ENCODE peak calls at places on chromosomes 12 and 14, in nine cellular contexts. One of them, this sample, is unnamed.

GRCh38 chr14:100878271-100879146 is 25.0 kb downstream of the RTL1 start:
- DNase-seq in AG09309: no peak
- DNase-seq in neural crest cell: no peak
- DNase-seq in left ventricle myocardium inferior: peak
- DNase-seq in tibial artery: no peak
- DNase-seq in AG09319: no peak
- DNase-seq in colonic mucosa: no peak
- DNase-seq in cardiac muscle cell: no peak
- DNase-seq in Peyer's patch: no peak
- DNase-seq in this sample: no peak

GRCh38 chr14:28770061-28770460 is 3.5 kb downstream of the FOXG1 start:
- DNase-seq in AG09309: no peak
- DNase-seq in neural crest cell: no peak
- DNase-seq in left ventricle myocardium inferior: no peak
- DNase-seq in tibial artery: no peak
- DNase-seq in AG09319: no peak
- DNase-seq in colonic mucosa: no peak
- DNase-seq in cardiac muscle cell: no peak
- DNase-seq in Peyer's patch: no peak
- DNase-seq in this sample: no peak

GRCh38 chr14:26765768-26766550 is 168.1 kb upstream of the NOVA1 start:
- DNase-seq in AG09309: no peak
- DNase-seq in neural crest cell: no peak
- DNase-seq in left ventricle myocardium inferior: peak
- DNase-seq in tibial artery: peak
- DNase-seq in AG09319: peak
- DNase-seq in colonic mucosa: peak
- DNase-seq in cardiac muscle cell: peak
- DNase-seq in Peyer's patch: peak
- DNase-seq in this sample: no peak

GRCh38 chr14:90508536-90509254 is 111.9 kb downstream of the CALM1 start:
- DNase-seq in AG09309: no peak
- DNase-seq in neural crest cell: no peak
- DNase-seq in left ventricle myocardium inferior: no peak
- DNase-seq in tibial artery: no peak
- DNase-seq in AG09319: no peak
- DNase-seq in colonic mucosa: peak
- DNase-seq in cardiac muscle cell: no peak
- DNase-seq in Peyer's patch: peak
- DNase-seq in this sample: no peak

GRCh38 chr12:389138-390096 is at the start of gene KDM5A:
- DNase-seq in AG09309: peak
- DNase-seq in neural crest cell: peak
- DNase-seq in left ventricle myocardium inferior: peak
- DNase-seq in tibial artery: peak
- DNase-seq in AG09319: peak
- DNase-seq in colonic mucosa: peak
- DNase-seq in cardiac muscle cell: peak
- DNase-seq in Peyer's patch: peak
- DNase-seq in this sample: peak

GRCh38 chr14:66857867-66858266 is 331.4 kb upstream of the GARIN2 start:
- DNase-seq in AG09309: no peak
- DNase-seq in neural crest cell: no peak
- DNase-seq in left ventricle myocardium inferior: no peak
- DNase-seq in tibial artery: no peak
- DNase-seq in AG09319: no peak
- DNase-seq in colonic mucosa: no peak
- DNase-seq in cardiac muscle cell: no peak
- DNase-seq in Peyer's patch: no peak
- DNase-seq in this sample: no peak

GRCh38 chr12:111056618-111057521 is 136.5 kb upstream of the MYL2 start:
- DNase-seq in AG09309: no peak
- DNase-seq in neural crest cell: no peak
- DNase-seq in left ventricle myocardium inferior: no peak
- DNase-seq in tibial artery: no peak
- DNase-seq in AG09319: no peak
- DNase-seq in colonic mucosa: no peak
- DNase-seq in cardiac muscle cell: no peak
- DNase-seq in Peyer's patch: peak
- DNase-seq in this sample: no peak

GRCh38 chr12:124551268-124552144 is 15.9 kb downstream of the NCOR2 start:
- DNase-seq in AG09309: no peak
- DNase-seq in neural crest cell: no peak
- DNase-seq in left ventricle myocardium inferior: peak
- DNase-seq in tibial artery: peak
- DNase-seq in AG09319: no peak
- DNase-seq in colonic mucosa: peak
- DNase-seq in cardiac muscle cell: no peak
- DNase-seq in Peyer's patch: peak
- DNase-seq in this sample: peak

GRCh38 chr12:49703647-49704137 is 3.5 kb downstream of the FMNL3 start:
- DNase-seq in AG09309: no peak
- DNase-seq in neural crest cell: no peak
- DNase-seq in left ventricle myocardium inferior: no peak
- DNase-seq in tibial artery: no peak
- DNase-seq in AG09319: no peak
- DNase-seq in colonic mucosa: no peak
- DNase-seq in cardiac muscle cell: peak
- DNase-seq in Peyer's patch: peak
- DNase-seq in this sample: no peak

GRCh38 chr12:68392376-68392775 is 60.2 kb upstream of the MDM1 start:
- DNase-seq in AG09309: no peak
- DNase-seq in neural crest cell: no peak
- DNase-seq in left ventricle myocardium inferior: no peak
- DNase-seq in tibial artery: no peak
- DNase-seq in AG09319: no peak
- DNase-seq in colonic mucosa: no peak
- DNase-seq in cardiac muscle cell: no peak
- DNase-seq in Peyer's patch: no peak
- DNase-seq in this sample: no peak

GRCh38 chr12:128815779-128816642 is 7.7 kb downstream of the SLC15A4 start:
- DNase-seq in AG09309: no peak
- DNase-seq in neural crest cell: no peak
- DNase-seq in left ventricle myocardium inferior: no peak
- DNase-seq in tibial artery: no peak
- DNase-seq in AG09319: no peak
- DNase-seq in colonic mucosa: no peak
- DNase-seq in cardiac muscle cell: no peak
- DNase-seq in Peyer's patch: no peak
- DNase-seq in this sample: no peak

GRCh38 chr12:82896286-82896685 is 209.6 kb downstream of the TMTC2 start:
- DNase-seq in AG09309: no peak
- DNase-seq in neural crest cell: no peak
- DNase-seq in left ventricle myocardium inferior: no peak
- DNase-seq in tibial artery: no peak
- DNase-seq in AG09319: no peak
- DNase-seq in colonic mucosa: no peak
- DNase-seq in cardiac muscle cell: no peak
- DNase-seq in Peyer's patch: no peak
- DNase-seq in this sample: no peak

GRCh38 chr12:84638811-84639368 is 273.7 kb downstream of the SLC6A15 start:
- DNase-seq in AG09309: no peak
- DNase-seq in neural crest cell: no peak
- DNase-seq in left ventricle myocardium inferior: no peak
- DNase-seq in tibial artery: no peak
- DNase-seq in AG09319: no peak
- DNase-seq in colonic mucosa: no peak
- DNase-seq in cardiac muscle cell: no peak
- DNase-seq in Peyer's patch: no peak
- DNase-seq in this sample: no peak

GRCh38 chr14:22556021-22556989 is 32.7 kb downstream of the DAD1 start:
- DNase-seq in AG09309: no peak
- DNase-seq in neural crest cell: no peak
- DNase-seq in left ventricle myocardium inferior: no peak
- DNase-seq in tibial artery: no peak
- DNase-seq in AG09319: no peak
- DNase-seq in colonic mucosa: peak
- DNase-seq in cardiac muscle cell: peak
- DNase-seq in Peyer's patch: peak
- DNase-seq in this sample: no peak

GRCh38 chr14:88729159-88729558 is 63.6 kb downstream of the EML5 start:
- DNase-seq in AG09309: no peak
- DNase-seq in neural crest cell: no peak
- DNase-seq in left ventricle myocardium inferior: no peak
- DNase-seq in tibial artery: no peak
- DNase-seq in AG09319: no peak
- DNase-seq in colonic mucosa: no peak
- DNase-seq in cardiac muscle cell: no peak
- DNase-seq in Peyer's patch: no peak
- DNase-seq in this sample: no peak
- TF ChIP-seq CTCF in AG09309: peak
- TF ChIP-seq CTCF in neural crest cell: peak
- TF ChIP-seq CTCF in left ventricle myocardium inferior: peak
- TF ChIP-seq CTCF in tibial artery: no peak
- TF ChIP-seq CTCF in AG09319: peak
- TF ChIP-seq CTCF in colonic mucosa: no peak
- TF ChIP-seq CTCF in cardiac muscle cell: peak
- TF ChIP-seq CTCF in Peyer's patch: no peak
- TF ChIP-seq CTCF in this sample: peak

GRCh38 chr12:108689314-108690190 is 41.8 kb downstream of the CORO1C start:
- DNase-seq in AG09309: no peak
- DNase-seq in neural crest cell: peak
- DNase-seq in left ventricle myocardium inferior: no peak
- DNase-seq in tibial artery: peak
- DNase-seq in AG09319: no peak
- DNase-seq in colonic mucosa: no peak
- DNase-seq in cardiac muscle cell: peak
- DNase-seq in Peyer's patch: no peak
- DNase-seq in this sample: no peak
- TF ChIP-seq CTCF in AG09309: peak
- TF ChIP-seq CTCF in neural crest cell: no peak
- TF ChIP-seq CTCF in left ventricle myocardium inferior: peak
- TF ChIP-seq CTCF in tibial artery: no peak
- TF ChIP-seq CTCF in AG09319: peak
- TF ChIP-seq CTCF in colonic mucosa: no peak
- TF ChIP-seq CTCF in cardiac muscle cell: peak
- TF ChIP-seq CTCF in Peyer's patch: no peak
- TF ChIP-seq CTCF in this sample: no peak

GRCh38 chr12:62519043-62519442 is 52.4 kb downstream of the MON2 start:
- DNase-seq in AG09309: no peak
- DNase-seq in neural crest cell: no peak
- DNase-seq in left ventricle myocardium inferior: peak
- DNase-seq in tibial artery: peak
- DNase-seq in AG09319: no peak
- DNase-seq in colonic mucosa: no peak
- DNase-seq in cardiac muscle cell: no peak
- DNase-seq in Peyer's patch: no peak
- DNase-seq in this sample: no peak

GRCh38 chr12:62520361-62520760 is 53.7 kb downstream of the MON2 start:
- DNase-seq in AG09309: no peak
- DNase-seq in neural crest cell: no peak
- DNase-seq in left ventricle myocardium inferior: no peak
- DNase-seq in tibial artery: no peak
- DNase-seq in AG09319: no peak
- DNase-seq in colonic mucosa: no peak
- DNase-seq in cardiac muscle cell: no peak
- DNase-seq in Peyer's patch: no peak
- DNase-seq in this sample: no peak

GRCh38 chr12:62525306-62525705 is 58.7 kb downstream of the MON2 start:
- DNase-seq in AG09309: no peak
- DNase-seq in neural crest cell: no peak
- DNase-seq in left ventricle myocardium inferior: no peak
- DNase-seq in tibial artery: no peak
- DNase-seq in AG09319: no peak
- DNase-seq in colonic mucosa: no peak
- DNase-seq in cardiac muscle cell: no peak
- DNase-seq in Peyer's patch: no peak
- DNase-seq in this sample: no peak

GRCh38 chr12:62523619-62524018 is 57.0 kb downstream of the MON2 start:
- DNase-seq in AG09309: no peak
- DNase-seq in neural crest cell: no peak
- DNase-seq in left ventricle myocardium inferior: no peak
- DNase-seq in tibial artery: no peak
- DNase-seq in AG09319: no peak
- DNase-seq in colonic mucosa: no peak
- DNase-seq in cardiac muscle cell: no peak
- DNase-seq in Peyer's patch: no peak
- DNase-seq in this sample: no peak

DNA sequence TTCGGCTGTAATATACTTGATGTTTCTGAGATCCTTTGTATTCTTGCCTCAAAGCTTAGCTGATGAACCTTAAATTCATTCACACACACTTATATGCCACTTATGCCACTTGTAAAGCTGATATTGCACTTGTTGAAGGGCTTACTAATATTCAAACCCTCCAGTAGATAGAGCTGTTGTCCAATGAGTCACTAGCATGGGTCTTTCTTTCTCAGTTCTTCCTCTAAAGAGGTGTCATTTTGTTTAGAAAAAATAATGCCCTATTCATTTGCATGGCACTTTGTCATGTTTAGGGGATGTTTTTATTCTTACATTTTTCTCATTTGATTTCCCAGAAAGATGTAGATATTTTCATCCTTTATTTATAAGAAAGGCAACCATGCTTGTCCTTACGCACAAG is 56.4 kb downstream of the MON2 start:
- DNase-seq in AG09309: no peak
- DNase-seq in neural crest cell: no peak
- DNase-seq in left ventricle myocardium inferior: no peak
- DNase-seq in tibial artery: no peak
- DNase-seq in AG09319: no peak
- DNase-seq in colonic mucosa: no peak
- DNase-seq in cardiac muscle cell: peak
- DNase-seq in Peyer's patch: no peak
- DNase-seq in this sample: no peak
- TF ChIP-seq CTCF in AG09309: peak
- TF ChIP-seq CTCF in neural crest cell: no peak
- TF ChIP-seq CTCF in left ventricle myocardium inferior: peak
- TF ChIP-seq CTCF in tibial artery: no peak
- TF ChIP-seq CTCF in AG09319: peak
- TF ChIP-seq CTCF in colonic mucosa: no peak
- TF ChIP-seq CTCF in cardiac muscle cell: peak
- TF ChIP-seq CTCF in Peyer's patch: no peak
- TF ChIP-seq CTCF in this sample: no peak

GRCh38 chr12:121953695-121954094 is 35.3 kb downstream of the CFAP251 start:
- DNase-seq in AG09309: no peak
- DNase-seq in neural crest cell: no peak
- DNase-seq in left ventricle myocardium inferior: no peak
- DNase-seq in tibial artery: no peak
- DNase-seq in AG09319: no peak
- DNase-seq in colonic mucosa: no peak
- DNase-seq in cardiac muscle cell: no peak
- DNase-seq in Peyer's patch: no peak
- DNase-seq in this sample: no peak

GRCh38 chr12:121955258-121956040 is 37.1 kb downstream of the CFAP251 start:
- DNase-seq in AG09309: no peak
- DNase-seq in neural crest cell: no peak
- DNase-seq in left ventricle myocardium inferior: no peak
- DNase-seq in tibial artery: no peak
- DNase-seq in AG09319: no peak
- DNase-seq in colonic mucosa: no peak
- DNase-seq in cardiac muscle cell: peak
- DNase-seq in Peyer's patch: no peak
- DNase-seq in this sample: no peak

GRCh38 chr12:121958521-121959240 is 40.3 kb downstream of the CFAP251 start:
- DNase-seq in AG09309: no peak
- DNase-seq in neural crest cell: no peak
- DNase-seq in left ventricle myocardium inferior: no peak
- DNase-seq in tibial artery: no peak
- DNase-seq in AG09319: no peak
- DNase-seq in colonic mucosa: no peak
- DNase-seq in cardiac muscle cell: peak
- DNase-seq in Peyer's patch: no peak
- DNase-seq in this sample: no peak

GRCh38 chr12:121957831-121958515 is 39.6 kb downstream of the CFAP251 start:
- DNase-seq in AG09309: no peak
- DNase-seq in neural crest cell: no peak
- DNase-seq in left ventricle myocardium inferior: no peak
- DNase-seq in tibial artery: no peak
- DNase-seq in AG09319: no peak
- DNase-seq in colonic mucosa: no peak
- DNase-seq in cardiac muscle cell: no peak
- DNase-seq in Peyer's patch: no peak
- DNase-seq in this sample: no peak

GRCh38 chr12:121956041-121956341 is 37.6 kb downstream of the CFAP251 start:
- DNase-seq in AG09309: no peak
- DNase-seq in neural crest cell: no peak
- DNase-seq in left ventricle myocardium inferior: no peak
- DNase-seq in tibial artery: no peak
- DNase-seq in AG09319: no peak
- DNase-seq in colonic mucosa: no peak
- DNase-seq in cardiac muscle cell: no peak
- DNase-seq in Peyer's patch: no peak
- DNase-seq in this sample: no peak
- TF ChIP-seq CTCF in AG09309: no peak
- TF ChIP-seq CTCF in neural crest cell: no peak
- TF ChIP-seq CTCF in left ventricle myocardium inferior: no peak
- TF ChIP-seq CTCF in tibial artery: no peak
- TF ChIP-seq CTCF in AG09319: no peak
- TF ChIP-seq CTCF in colonic mucosa: peak
- TF ChIP-seq CTCF in cardiac muscle cell: no peak
- TF ChIP-seq CTCF in Peyer's patch: no peak
- TF ChIP-seq CTCF in this sample: peak